ENCODE peak calls at places on chromosomes 1 and 21, in four cellular contexts. One of them, this sample, is unnamed.

GRCh38 chr21:41681336-41681801 is 85.5 kb downstream of the RIPK4 start:
- DNase-seq in omental fat pad: no peak
- DNase-seq in natural killer cell: no peak
- DNase-seq in endothelial cell: no peak
- DNase-seq in this sample: no peak

GRCh38 chr21:42406201-42406601 is 2.5 kb downstream of the UBASH3A start:
- DNase-seq in natural killer cell: no peak
- DNase-seq in omental fat pad: no peak
- DNase-seq in endothelial cell: no peak
- DNase-seq in this sample: no peak

GRCh38 chr1:153032677-153033308 is 1.8 kb downstream of the SPRR1B start:
- DNase-seq in endothelial cell: peak
- DNase-seq in omental fat pad: no peak
- DNase-seq in natural killer cell: no peak
- DNase-seq in this sample: no peak

GRCh38 chr1:59560807-59561450 is 253.8 kb upstream of the HOOK1 start:
- DNase-seq in natural killer cell: no peak
- DNase-seq in omental fat pad: no peak
- DNase-seq in endothelial cell: no peak
- DNase-seq in this sample: no peak

GRCh38 chr1:222641269-222641948 is 23.5 kb downstream of the MIA3 start:
- DNase-seq in endothelial cell: no peak
- DNase-seq in omental fat pad: no peak
- DNase-seq in natural killer cell: no peak
- DNase-seq in this sample: no peak

GRCh38 chr1:41232305-41232704 is 9.8 kb downstream of the SCMH1 start:
- DNase-seq in endothelial cell: no peak
- DNase-seq in natural killer cell: no peak
- DNase-seq in omental fat pad: no peak
- DNase-seq in this sample: no peak

GRCh38 chr21:15063821-15064575 is 802 bp downstream of the NRIP1 start:
- DNase-seq in omental fat pad: no peak
- DNase-seq in natural killer cell: no peak
- DNase-seq in endothelial cell: peak
- DNase-seq in this sample: no peak

GRCh38 chr1:222634180-222635013 is 16.5 kb downstream of the MIA3 start:
- DNase-seq in natural killer cell: no peak
- DNase-seq in omental fat pad: no peak
- DNase-seq in endothelial cell: peak
- DNase-seq in this sample: no peak

GRCh38 chr21:41931041-41931451 is 22.8 kb downstream of the C2CD2 start:
- DNase-seq in endothelial cell: no peak
- DNase-seq in natural killer cell: no peak
- DNase-seq in omental fat pad: no peak
- DNase-seq in this sample: no peak

GRCh38 chr1:164240081-164240480 is 318.9 kb upstream of the PBX1 start:
- DNase-seq in omental fat pad: no peak
- DNase-seq in endothelial cell: no peak
- DNase-seq in natural killer cell: no peak
- DNase-seq in this sample: no peak

GRCh38 chr1:20248954-20249612 is 41.6 kb upstream of the VWA5B1 start:
- DNase-seq in omental fat pad: no peak
- DNase-seq in natural killer cell: no peak
- DNase-seq in endothelial cell: no peak
- DNase-seq in this sample: no peak

GRCh38 chr1:16719571-16720402 is 20.5 kb upstream of the RNU1-4 start:
- DNase-seq in endothelial cell: peak
- DNase-seq in natural killer cell: no peak
- DNase-seq in omental fat pad: no peak
- DNase-seq in this sample: no peak

GRCh38 chr1:53377438-53377841 is 49.6 kb upstream of the LRP8 start:
- DNase-seq in endothelial cell: no peak
- DNase-seq in omental fat pad: no peak
- DNase-seq in natural killer cell: no peak
- DNase-seq in this sample: no peak

GRCh38 chr21:35217504-35218060 is 168.5 kb upstream of the RUNX1 start:
- DNase-seq in endothelial cell: no peak
- DNase-seq in omental fat pad: no peak
- DNase-seq in natural killer cell: no peak
- DNase-seq in this sample: no peak

GRCh38 chr1:181100015-181100905 is 11.8 kb downstream of the IER5 start:
- DNase-seq in endothelial cell: no peak
- DNase-seq in natural killer cell: no peak
- DNase-seq in omental fat pad: no peak
- DNase-seq in this sample: no peak

GRCh38 chr1:25031601-25031965 is 101.5 kb upstream of the RUNX3 start:
- DNase-seq in omental fat pad: no peak
- DNase-seq in natural killer cell: peak
- DNase-seq in endothelial cell: no peak
- DNase-seq in this sample: peak

GRCh38 chr1:154344977-154345837 is 19.9 kb downstream of the ATP8B2 start:
- DNase-seq in natural killer cell: peak
- DNase-seq in omental fat pad: no peak
- DNase-seq in endothelial cell: peak
- DNase-seq in this sample: no peak

GRCh38 chr1:226889616-226890330 is 19.4 kb downstream of the PSEN2 start:
- DNase-seq in endothelial cell: no peak
- DNase-seq in natural killer cell: no peak
- DNase-seq in omental fat pad: no peak
- DNase-seq in this sample: no peak

GRCh38 chr1:184283999-184284398 is 102.8 kb upstream of the C1orf21 start:
- DNase-seq in endothelial cell: no peak
- DNase-seq in omental fat pad: no peak
- DNase-seq in natural killer cell: no peak
- DNase-seq in this sample: no peak

GRCh38 chr1:84892657-84893618 is at the start of gene LPAR3:
- DNase-seq in endothelial cell: peak
- DNase-seq in omental fat pad: no peak
- DNase-seq in natural killer cell: no peak
- DNase-seq in this sample: no peak

GRCh38 chr21:45528981-45529784 is 13.1 kb downstream of the SLC19A1 start:
- DNase-seq in natural killer cell: no peak
- DNase-seq in omental fat pad: no peak
- DNase-seq in endothelial cell: no peak
- DNase-seq in this sample: no peak

GRCh38 chr1:78277253-78277652 is 213.5 kb upstream of the PTGFR start:
- DNase-seq in natural killer cell: no peak
- DNase-seq in omental fat pad: no peak
- DNase-seq in endothelial cell: no peak
- DNase-seq in this sample: no peak

GRCh38 chr21:46298083-46298412 is 11.9 kb downstream of the YBEY start:
- DNase-seq in endothelial cell: no peak
- DNase-seq in omental fat pad: no peak
- DNase-seq in natural killer cell: no peak
- DNase-seq in this sample: peak

GRCh38 chr1:200131551-200132125 is 104.1 kb downstream of the NR5A2 start:
- DNase-seq in omental fat pad: no peak
- DNase-seq in natural killer cell: no peak
- DNase-seq in endothelial cell: no peak
- DNase-seq in this sample: no peak

GRCh38 chr1:26951216-26951615 is 9.1 kb downstream of the KDF1 start:
- DNase-seq in omental fat pad: no peak
- DNase-seq in natural killer cell: no peak
- DNase-seq in endothelial cell: no peak
- DNase-seq in this sample: no peak

GRCh38 chr1:201260648-201261311 is 22.5 kb upstream of the PKP1 start:
- DNase-seq in omental fat pad: no peak
- DNase-seq in endothelial cell: no peak
- DNase-seq in natural killer cell: peak
- DNase-seq in this sample: no peak

GRCh38 chr1:109312246-109312645 is 5.4 kb upstream of the MYBPHL start:
- DNase-seq in natural killer cell: no peak
- DNase-seq in endothelial cell: no peak
- DNase-seq in omental fat pad: no peak
- DNase-seq in this sample: no peak

GRCh38 chr1:180515857-180516388 is 13.5 kb upstream of the ACBD6 start:
- DNase-seq in omental fat pad: no peak
- DNase-seq in endothelial cell: peak
- DNase-seq in natural killer cell: peak
- DNase-seq in this sample: no peak

DNA sequence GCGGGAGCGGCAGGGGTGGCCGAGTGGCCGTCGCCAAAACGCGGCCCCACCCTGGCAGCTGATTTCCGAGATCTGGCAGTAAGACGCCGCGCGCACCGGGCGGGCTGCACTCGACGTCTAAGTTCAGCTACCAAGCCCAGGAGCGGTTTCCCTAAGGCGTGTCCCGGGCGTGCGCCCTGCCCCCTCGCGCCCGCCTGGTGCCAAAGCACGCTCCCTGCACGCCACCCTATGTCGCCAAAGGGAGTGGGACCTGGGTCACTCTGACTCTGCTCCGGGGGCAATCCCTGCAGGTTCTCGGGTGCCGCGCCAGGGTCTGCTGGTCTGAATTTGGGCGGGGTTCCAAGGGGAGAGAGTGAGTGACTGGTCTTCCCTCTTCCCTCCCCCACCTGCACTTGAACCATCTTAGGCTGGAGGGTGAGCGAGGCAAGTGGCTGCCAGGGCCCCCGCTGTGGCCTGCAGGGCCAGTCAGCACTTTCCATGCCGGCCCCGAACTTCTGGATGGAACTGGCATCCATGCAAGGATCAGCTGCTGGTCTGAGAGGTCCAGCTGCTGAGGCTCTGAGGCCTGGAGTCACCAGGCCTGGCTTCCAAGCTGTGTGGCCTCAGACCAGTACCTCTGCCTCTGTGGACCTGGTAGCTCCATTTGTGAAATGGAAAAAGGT is at the start of gene LRRC38:
- DNase-seq in endothelial cell: peak
- DNase-seq in omental fat pad: no peak
- DNase-seq in natural killer cell: no peak
- DNase-seq in this sample: no peak
- TF ChIP-seq CTCF in endothelial cell: peak
- TF ChIP-seq CTCF in omental fat pad: no peak
- TF ChIP-seq CTCF in natural killer cell: no peak
- TF ChIP-seq CTCF in this sample: no peak

DNA sequence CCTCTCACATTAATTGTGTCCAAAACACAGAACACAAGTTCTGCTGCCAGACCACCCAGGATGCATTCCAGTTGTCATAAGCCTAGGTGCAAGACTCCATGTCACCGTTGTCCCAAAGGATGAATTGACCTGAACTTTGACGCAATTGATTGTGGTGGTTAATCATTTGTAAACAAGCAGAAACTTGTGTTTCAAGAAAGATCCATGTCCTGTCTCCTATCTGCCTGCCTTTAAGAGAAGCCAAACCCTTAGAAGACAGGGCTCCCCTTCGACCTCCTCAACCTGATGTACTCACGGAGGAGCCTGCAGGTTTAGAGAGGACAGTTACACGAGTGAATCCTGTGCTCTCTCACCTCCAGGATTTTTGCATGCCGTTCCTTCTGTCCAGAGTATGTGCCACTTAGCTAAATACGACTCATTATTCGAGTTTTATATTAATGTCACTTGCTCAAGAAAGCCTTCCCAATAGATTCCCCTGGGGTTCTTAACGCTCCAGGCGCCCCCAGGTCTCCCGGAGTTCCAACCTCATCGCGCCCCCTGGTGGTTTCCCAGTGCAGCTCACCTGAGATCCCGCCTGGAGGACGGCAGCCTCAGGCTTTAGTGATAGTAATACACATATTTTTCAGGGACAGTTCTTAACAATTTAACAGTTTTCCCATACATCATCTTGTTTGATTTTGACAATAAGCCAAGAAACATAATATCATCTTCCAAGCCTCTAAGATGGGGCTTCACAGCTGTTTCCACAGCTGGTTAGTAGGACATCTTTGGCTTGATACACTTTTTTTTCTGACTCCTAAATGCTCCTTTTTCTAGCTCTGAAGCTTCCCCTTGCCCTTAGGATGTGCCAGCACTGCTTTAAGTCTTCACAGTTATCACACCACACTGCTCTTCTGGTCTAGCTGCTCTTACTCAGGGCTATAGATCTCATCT is 2.4 kb upstream of the C8B start:
- DNase-seq in omental fat pad: no peak
- DNase-seq in endothelial cell: peak
- DNase-seq in natural killer cell: no peak
- DNase-seq in this sample: no peak
- TF ChIP-seq CTCF in omental fat pad: no peak
- TF ChIP-seq CTCF in endothelial cell: peak
- TF ChIP-seq CTCF in natural killer cell: no peak
- TF ChIP-seq CTCF in this sample: no peak

GRCh38 chr1:72724951-72725863 is 442.9 kb upstream of the NEGR1 start:
- DNase-seq in endothelial cell: peak
- DNase-seq in omental fat pad: no peak
- DNase-seq in natural killer cell: no peak
- DNase-seq in this sample: no peak
- TF ChIP-seq CTCF in endothelial cell: no peak
- TF ChIP-seq CTCF in omental fat pad: no peak
- TF ChIP-seq CTCF in natural killer cell: no peak
- TF ChIP-seq CTCF in this sample: no peak

DNA sequence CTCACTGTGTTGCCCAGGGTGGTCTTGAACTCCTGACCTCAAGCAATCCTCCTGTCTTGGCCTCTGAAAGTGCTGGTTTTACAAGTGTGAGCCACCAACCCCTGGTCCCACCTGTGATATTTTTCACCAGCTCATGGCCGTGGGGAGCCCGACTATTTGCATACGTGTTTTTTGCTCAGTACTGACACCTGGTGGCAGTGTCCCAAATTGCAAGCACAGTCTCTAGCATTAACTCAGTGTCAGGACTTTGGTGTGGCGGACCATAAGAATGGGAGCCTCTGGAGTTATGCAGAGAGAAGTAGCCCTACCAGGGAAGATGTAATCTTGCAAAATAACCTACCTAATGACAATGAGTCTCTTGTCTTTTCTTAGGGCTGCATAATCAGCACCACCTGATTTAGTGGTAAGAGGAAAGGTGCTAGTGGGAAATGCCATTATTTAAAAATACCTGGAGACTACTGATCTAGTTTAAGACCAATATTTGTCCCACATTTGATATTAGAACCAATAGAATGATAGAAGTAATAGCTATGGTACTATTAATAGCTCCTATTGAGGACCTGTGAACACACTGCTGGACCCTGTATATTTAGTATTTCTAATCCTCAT is 305.4 kb downstream of the DISC1 start:
- DNase-seq in natural killer cell: peak
- DNase-seq in omental fat pad: no peak
- DNase-seq in endothelial cell: no peak
- DNase-seq in this sample: no peak
- TF ChIP-seq CTCF in natural killer cell: peak
- TF ChIP-seq CTCF in omental fat pad: no peak
- TF ChIP-seq CTCF in endothelial cell: peak
- TF ChIP-seq CTCF in this sample: no peak

GRCh38 chr1:203797948-203798347 is 2.5 kb downstream of the ZBED6 start:
- DNase-seq in natural killer cell: no peak
- DNase-seq in endothelial cell: no peak
- DNase-seq in omental fat pad: no peak
- DNase-seq in this sample: no peak
- TF ChIP-seq CTCF in natural killer cell: no peak
- TF ChIP-seq CTCF in endothelial cell: no peak
- TF ChIP-seq CTCF in omental fat pad: no peak
- TF ChIP-seq CTCF in this sample: no peak

DNA sequence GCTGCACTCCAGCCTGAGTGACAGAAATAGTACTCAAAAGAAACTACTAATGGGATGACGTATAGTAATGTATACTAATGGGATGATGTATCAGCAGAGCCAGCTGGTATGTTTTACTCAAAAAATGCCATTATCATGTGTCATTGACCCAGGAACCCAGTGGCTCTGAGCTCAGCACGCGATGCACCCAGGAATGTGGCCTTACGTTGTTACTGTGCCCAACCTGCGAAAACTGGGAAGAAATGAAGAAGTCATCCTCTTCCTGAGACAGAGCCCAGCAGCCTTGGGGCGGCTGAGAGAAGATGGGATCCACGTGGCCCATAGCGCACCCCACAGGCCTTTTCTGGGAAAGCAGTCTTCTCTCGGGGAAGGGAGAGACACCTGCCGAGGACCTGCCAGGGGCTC is 8.8 kb downstream of the UBE2J2 start:
- DNase-seq in omental fat pad: no peak
- DNase-seq in natural killer cell: no peak
- DNase-seq in endothelial cell: no peak
- DNase-seq in this sample: no peak
- TF ChIP-seq CTCF in omental fat pad: no peak
- TF ChIP-seq CTCF in natural killer cell: no peak
- TF ChIP-seq CTCF in endothelial cell: no peak
- TF ChIP-seq CTCF in this sample: no peak